ENCODE peak calls at places on chromosome 16, in five cellular contexts. T, E, H, Z and J are unnamed samples.
A peak's percentile ranks its signal among the peaks of the same experiment; 100 is the strongest.

GRCh38 chr16:49278944-49279725 is 2.5 kb downstream of the CBLN1 start:
- DNase-seq in T (no peak), E (no peak), H (no peak), Z (no peak), J (no peak)

GRCh38 chr16:49463529-49463928 is 89.9 kb downstream of the C16orf78 start:
- DNase-seq in T (no peak), E (no peak), H (peak; percentile 72), Z (no peak), J (no peak)

GRCh38 chr16:24577167-24577566 is 37.8 kb downstream of the RBBP6 start:
- DNase-seq in T (no peak), E (no peak), H (no peak), Z (no peak), J (no peak)

GRCh38 chr16:15487336-15488284 is 53.2 kb downstream of the BMERB1 start:
- DNase-seq in T (no peak), E (no peak), H (no peak), Z (no peak), J (no peak)

GRCh38 chr16:29664133-29664912 is 1.3 kb downstream of the SPN start:
- DNase-seq in T (no peak), E (no peak), H (no peak), Z (no peak), J (no peak)

GRCh38 chr16:70730016-70730415 is 44.2 kb upstream of the MTSS2 start:
- DNase-seq in T (no peak), E (no peak), H (no peak), Z (no peak), J (no peak)

GRCh38 chr16:53482123-53482522 is 20.9 kb downstream of the AKTIP start:
- DNase-seq in T (peak; percentile 31), E (no peak), H (no peak), Z (no peak), J (peak; percentile 39)

GRCh38 chr16:10597184-10597583 is 16.8 kb upstream of the EMP2 start:
- DNase-seq in T (no peak), E (no peak), H (no peak), Z (no peak), J (no peak)

GRCh38 chr16:46573008-46573833 is 48.0 kb downstream of the SHCBP1 start:
- DNase-seq in T (peak; percentile 34), E (peak; percentile 40), H (no peak), Z (no peak), J (peak; percentile 39)

GRCh38 chr16:27520982-27521673 is 28.6 kb downstream of the GTF3C1 start:
- DNase-seq in T (no peak), E (no peak), H (no peak), Z (no peak), J (no peak)

GRCh38 chr16:27113341-27113841 is 46.7 kb downstream of the C16orf82 start:
- DNase-seq in T (no peak), E (no peak), H (peak; percentile 20), Z (no peak), J (no peak)

GRCh38 chr16:79599256-79599836 is 1.2 kb downstream of the MAF start:
- DNase-seq in T (no peak), E (no peak), H (no peak), Z (no peak), J (no peak)

GRCh38 chr16:80719573-80719972 is 84.8 kb downstream of the CDYL2 start:
- DNase-seq in T (no peak), E (no peak), H (no peak), Z (no peak), J (no peak)

GRCh38 chr16:23710504-23710903 is 2.5 kb downstream of the ERN2 start:
- DNase-seq in T (no peak), E (no peak), H (no peak), Z (no peak), J (no peak)

DNA sequence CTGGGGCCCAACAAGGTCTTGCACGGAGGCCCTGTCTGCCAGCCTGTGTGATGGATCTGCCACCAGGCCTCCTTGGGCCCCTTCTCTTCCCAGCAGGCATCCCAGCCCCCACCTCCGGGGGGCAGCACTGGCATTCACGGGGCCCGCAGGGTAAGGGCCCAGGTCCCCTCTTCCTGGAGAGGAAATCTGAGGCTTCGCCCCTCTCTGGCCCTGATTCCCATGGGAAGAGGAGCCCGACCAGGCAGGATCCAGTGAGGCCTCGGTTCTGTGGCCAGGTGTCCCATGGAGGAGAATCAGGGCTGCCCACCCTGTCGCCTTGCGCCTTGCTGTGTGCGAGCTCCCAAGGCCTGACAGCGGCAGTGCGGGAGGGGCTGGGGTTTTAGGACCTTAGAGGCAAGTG is 48.4 kb downstream of the PDPK1 start:
- DNase-seq in T (no peak), E (no peak), H (no peak), Z (no peak), J (no peak)
- TF ChIP-seq CTCF in T (no peak), E (peak; percentile 54), H (peak; percentile 4), Z (peak; percentile 25), J (peak; percentile 11)

DNA sequence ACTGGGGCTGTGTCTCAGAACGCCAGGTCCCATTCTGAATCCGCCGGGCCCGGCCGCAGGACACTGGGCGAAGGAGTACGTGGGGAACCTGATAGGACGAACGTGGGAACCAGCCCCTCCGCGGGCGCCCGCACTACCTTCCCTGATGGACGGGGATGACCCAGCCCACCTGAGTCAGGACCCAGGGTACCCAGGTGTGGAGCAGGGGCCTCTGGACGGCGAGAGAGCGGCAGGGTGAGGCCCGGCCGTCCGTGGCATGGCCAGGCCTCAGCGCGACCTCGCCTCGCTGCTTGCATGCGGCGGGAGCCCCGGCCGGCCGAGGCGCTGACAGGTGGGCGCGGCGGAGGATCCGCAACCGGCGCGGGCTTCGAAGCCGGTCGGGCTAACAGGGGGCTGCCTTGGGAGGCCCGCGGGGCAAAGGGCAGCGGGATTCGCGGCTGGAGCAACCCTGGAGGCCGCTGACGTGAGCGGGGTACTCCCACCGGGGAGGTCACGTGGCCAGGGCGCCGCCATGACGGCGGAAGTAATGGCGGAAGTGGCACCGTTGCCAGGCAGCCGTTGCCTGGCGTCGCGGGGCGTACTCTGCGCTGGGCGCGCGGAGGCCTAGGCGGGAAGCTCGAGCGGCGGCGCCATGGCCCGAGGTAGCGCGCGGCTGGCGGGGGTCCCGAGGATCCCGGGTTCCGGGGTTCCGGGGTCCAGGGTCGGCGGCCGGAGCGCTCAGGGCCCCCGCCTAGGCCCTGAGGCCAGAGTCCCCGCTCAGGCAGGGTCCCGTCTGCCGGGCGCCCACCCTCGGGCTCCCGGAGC is at the start of gene WDR90:
- DNase-seq in T (peak; percentile 89), E (peak; percentile 80), H (peak; percentile 61), Z (peak; percentile 96), J (peak; percentile 93)
- TF ChIP-seq CTCF in T (no peak), E (no peak), H (no peak), Z (no peak), J (no peak)

DNA sequence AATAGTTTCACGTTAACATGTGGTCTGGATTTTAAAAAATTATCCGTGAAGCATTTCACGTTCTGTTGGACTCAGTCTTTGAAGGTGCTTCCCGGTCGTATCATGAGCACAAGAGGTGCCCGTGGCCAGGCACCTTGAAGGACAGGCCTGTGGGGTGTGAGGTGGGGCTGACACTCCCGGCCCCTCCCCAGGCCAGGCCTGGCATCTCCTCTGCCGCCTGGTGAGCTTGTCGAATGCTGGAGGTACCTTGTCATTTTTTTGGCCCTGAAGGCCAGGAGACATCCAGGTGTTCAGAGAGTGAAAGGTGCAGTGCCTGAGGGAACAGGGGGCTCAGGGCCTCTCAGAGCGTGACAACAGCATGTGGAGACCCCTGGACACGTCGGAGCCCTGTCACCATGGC is 11.7 kb downstream of the ZNF469 start:
- DNase-seq in T (no peak), E (no peak), H (no peak), Z (no peak), J (no peak)
- TF ChIP-seq CTCF in T (no peak), E (no peak), H (no peak), Z (no peak), J (no peak)

GRCh38 chr16:89396156-89396555 is 94.2 kb downstream of the ANKRD11 start:
- DNase-seq in T (no peak), E (no peak), H (no peak), Z (no peak), J (no peak)

GRCh38 chr16:89393731-89394406 is 96.5 kb downstream of the ANKRD11 start:
- DNase-seq in T (peak; percentile 46), E (no peak), H (no peak), Z (no peak), J (no peak)

GRCh38 chr16:89397331-89397861 is 93.0 kb downstream of the ANKRD11 start:
- DNase-seq in T (no peak), E (no peak), H (no peak), Z (no peak), J (no peak)

GRCh38 chr16:89392881-89393730 is 97.3 kb downstream of the ANKRD11 start:
- DNase-seq in T (no peak), E (no peak), H (no peak), Z (no peak), J (no peak)

DNA sequence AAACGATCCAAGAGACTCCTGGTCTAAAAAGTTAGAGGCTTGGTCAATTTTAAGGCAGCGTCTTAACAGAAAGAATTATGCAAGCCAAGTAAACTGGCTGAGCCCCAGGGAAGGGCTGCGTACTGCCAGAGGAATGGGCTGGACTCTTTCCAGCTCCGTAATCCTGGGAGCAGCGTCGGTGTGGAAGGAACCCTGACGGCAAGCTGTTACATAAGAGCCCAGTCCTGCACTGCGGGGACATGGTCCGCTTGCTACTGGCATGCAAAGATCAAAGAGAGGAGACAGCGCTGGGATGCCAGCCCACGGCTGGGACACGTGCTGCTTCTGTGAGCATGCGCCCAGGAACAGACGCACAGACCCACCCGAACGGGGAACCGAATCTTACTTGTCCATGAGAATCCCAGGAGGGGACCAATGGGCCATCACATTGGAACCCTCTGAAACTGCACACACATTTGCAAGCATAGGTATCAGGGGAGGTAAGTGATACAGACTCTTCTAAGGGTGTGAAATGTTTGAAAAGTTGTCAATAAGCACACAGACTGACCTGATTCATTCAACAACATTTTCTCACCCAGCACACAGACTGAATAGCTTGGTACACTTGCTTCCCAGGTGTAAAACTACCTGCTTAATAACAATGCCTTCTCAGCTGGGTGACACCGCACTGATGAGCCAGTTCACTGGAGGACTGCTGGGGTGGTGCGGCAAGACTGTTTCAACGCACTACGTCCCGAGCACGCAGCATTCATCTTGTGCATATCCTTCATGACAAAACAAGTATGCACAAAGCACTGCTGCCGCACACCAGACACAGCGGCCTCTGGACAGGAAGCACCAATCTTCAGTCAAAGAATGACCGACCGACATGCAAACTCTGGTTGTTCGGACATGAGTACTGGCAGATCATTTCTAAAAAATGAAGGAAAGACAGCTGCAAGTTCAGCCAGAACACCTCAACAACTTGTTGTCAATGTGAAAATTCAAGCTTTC is 94.9 kb downstream of the ANKRD11 start:
- DNase-seq in T (peak; percentile 98), E (peak; percentile 97), H (no peak), Z (peak; percentile 92), J (peak; percentile 98)
- TF ChIP-seq CTCF in T (no peak), E (no peak), H (no peak), Z (no peak), J (no peak)

GRCh38 chr16:57727610-57728009 is 8.0 kb upstream of the KATNB1 start:
- DNase-seq in T (no peak), E (no peak), H (no peak), Z (no peak), J (no peak)
- TF ChIP-seq CTCF in T (no peak), E (peak; percentile 43), H (no peak), Z (no peak), J (no peak)

DNA sequence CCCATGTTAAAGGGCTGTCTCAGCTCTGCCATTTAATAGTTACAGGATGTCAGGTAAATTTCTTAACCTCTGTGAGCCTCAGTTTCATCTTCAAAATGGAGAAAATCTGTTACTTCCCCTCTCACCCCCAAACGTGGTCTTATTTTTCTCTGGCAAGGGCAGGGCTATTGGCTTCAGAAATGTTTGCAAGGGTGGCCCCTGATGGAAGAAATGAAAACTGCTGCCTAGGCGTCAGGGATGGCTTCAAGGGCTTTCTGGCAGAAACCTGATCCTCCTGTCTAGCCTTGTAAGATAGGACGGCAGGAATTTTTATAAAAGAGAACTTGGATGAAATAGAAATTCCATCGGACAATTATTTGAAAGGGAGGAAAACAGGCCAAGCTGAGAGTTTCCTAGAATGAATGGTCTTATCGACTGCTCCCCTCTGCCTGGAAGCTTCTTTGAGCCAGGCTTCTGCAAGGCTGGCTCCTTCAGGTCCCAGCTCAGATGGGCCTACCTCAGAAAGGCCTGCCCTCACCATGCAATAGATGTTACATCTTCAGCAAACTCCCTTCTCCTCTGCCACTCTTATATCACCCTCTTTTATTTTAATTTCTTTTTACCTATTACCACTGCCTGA is 43.0 kb upstream of the TANGO6 start:
- DNase-seq in T (peak; percentile 81), E (peak; percentile 77), H (peak; percentile 66), Z (peak; percentile 80), J (peak; percentile 37)
- TF ChIP-seq CTCF in T (peak; percentile 86), E (peak; percentile 76), H (peak; percentile 93), Z (peak; percentile 80), J (peak; percentile 89)